ENCODE peak calls at places on chromosomes 13 and 19, in six cellular contexts. A is stimulated activated naive CD8-positive, alpha-beta T cell treated with anti-CD3 and anti-CD28 coated beads, Interleukin-15, Interleukin-2, amounts not matched to agents 100 U/mL and 50 U/mL, for 24 hours; P is NCI-H1092; L is stimulated activated CD4-positive, alpha-beta T cell treated with anti-CD3 and anti-CD28 coated beads, Interleukin-2, amount 100 ng/mL, for 48 hours; X is heart right ventricle; W is endothelial cell. S is an unnamed sample.

GRCh38 chr19:33254245-33254824 is 28.7 kb upstream of the SLC7A10 start:
- DNase-seq in W (no peak), L (no peak), A (no peak), X (no peak), P (no peak), S (no peak)

GRCh38 chr13:46015374-46015773 is 37.2 kb downstream of the ZC3H13 start:
- DNase-seq in W (no peak), P (no peak), A (no peak), L (no peak), X (no peak), S (no peak)

GRCh38 chr13:44884076-44884729 is 105.1 kb downstream of the NUFIP1 start:
- DNase-seq in W (no peak), L (no peak), P (no peak), A (no peak), X (no peak), S (no peak)

GRCh38 chr13:43558942-43559341 is 227.8 kb downstream of the ENOX1 start:
- DNase-seq in A (no peak), W (no peak), L (no peak), P (no peak), X (no peak), S (no peak)

GRCh38 chr19:13574933-13575332 is 68.7 kb upstream of the CACNA1A start:
- DNase-seq in L (no peak), W (no peak), X (no peak), P (no peak), A (no peak), S (no peak)

GRCh38 chr19:44641460-44641859 is 2.2 kb upstream of the PVR start:
- DNase-seq in X (no peak), W (no peak), A (no peak), L (no peak), P (no peak), S (no peak)

GRCh38 chr19:6033744-6034264 is 55.9 kb upstream of the RANBP3 start:
- DNase-seq in A (no peak), L (no peak), W (no peak), X (no peak), P (no peak), S (no peak)

GRCh38 chr13:25249001-25249543 is 38.2 kb downstream of the MTMR6 start:
- DNase-seq in W (no peak), P (no peak), A (no peak), L (no peak), X (no peak), S (no peak)

GRCh38 chr19:42474743-42475142 is 32.0 kb upstream of the CXCL17 start:
- DNase-seq in A (no peak), X (no peak), W (no peak), P (no peak), L (no peak), S (no peak)

GRCh38 chr13:44351505-44351854 is 22.1 kb upstream of the SERP2 start:
- DNase-seq in X (no peak), L (no peak), P (no peak), A (no peak), W (no peak), S (no peak)

GRCh38 chr19:46674416-46675178 is 13.6 kb upstream of the DACT3 start:
- DNase-seq in X (no peak), W (peak), P (no peak), A (no peak), L (no peak), S (no peak)

GRCh38 chr19:44602071-44602470 is 11.3 kb upstream of the IGSF23 start:
- DNase-seq in P (no peak), X (no peak), A (no peak), W (no peak), L (no peak), S (no peak)

GRCh38 chr19:4506449-4507149 is 11.7 kb downstream of the PLIN4 start:
- DNase-seq in P (no peak), W (no peak), A (peak), X (no peak), L (no peak), S (no peak)

GRCh38 chr13:111202745-111203144 is 87.6 kb downstream of the ARHGEF7 start:
- DNase-seq in W (no peak), L (no peak), A (no peak), X (peak), P (no peak), S (no peak)

GRCh38 chr19:17847538-17848366 is at the start of gene JAK3:
- DNase-seq in X (peak), L (peak), W (peak), P (peak), A (peak), S (peak)

GRCh38 chr19:45097776-45098520 is 5.0 kb downstream of the PPP1R37 start:
- DNase-seq in W (no peak), A (no peak), L (no peak), P (no peak), X (peak), S (no peak)

GRCh38 chr13:33322965-33323668 is 37.6 kb upstream of the STARD13 start:
- DNase-seq in A (no peak), X (no peak), P (no peak), L (no peak), W (no peak), S (no peak)

GRCh38 chr13:30033681-30034447 is 183.4 kb upstream of the UBL3 start:
- DNase-seq in L (no peak), W (no peak), X (no peak), A (no peak), P (no peak), S (no peak)

GRCh38 chr19:8206147-8207087 is 2.8 kb upstream of the CERS4 start:
- DNase-seq in W (no peak), L (no peak), X (no peak), A (no peak), P (peak), S (no peak)

GRCh38 chr13:44223785-44224432 is 149.7 kb upstream of the SERP2 start:
- DNase-seq in P (no peak), W (no peak), L (no peak), X (no peak), A (no peak), S (no peak)

GRCh38 chr13:93847162-93847561 is 620.6 kb downstream of the GPC6 start:
- DNase-seq in P (no peak), L (no peak), X (no peak), A (no peak), W (no peak), S (no peak)

GRCh38 chr19:56839665-56840451 is 668 bp downstream of the PEG3 start:
- DNase-seq in W (no peak), A (no peak), X (peak), L (no peak), P (no peak), S (peak)

GRCh38 chr13:75312884-75313520 is 169.0 kb downstream of the TBC1D4 start:
- DNase-seq in A (peak), X (no peak), L (peak), W (no peak), P (no peak), S (no peak)

GRCh38 chr13:27534976-27535370 is 84.6 kb upstream of the MTIF3 start:
- DNase-seq in A (no peak), P (no peak), L (no peak), X (no peak), W (no peak), S (no peak)

GRCh38 chr13:76667551-76667950 is 218.7 kb downstream of the KCTD12 start:
- DNase-seq in P (peak), X (peak), W (no peak), A (no peak), L (no peak), S (no peak)

GRCh38 chr19:51708811-51709210 is 15.0 kb downstream of the HAS1 start:
- DNase-seq in A (no peak), X (no peak), P (no peak), W (no peak), L (no peak), S (no peak)